ENCODE peak calls at places on chromosome X, in five cellular contexts. L, C, X, K and E are unnamed samples. For H3K9me3, the result is how much of the 10 kb centered on the place peaks cover.

GRCh38 chrX:49876750-49877149 is 2.5 kb upstream of the USP27X start:
- DNase-seq in L (no peak), C (no peak), X (no peak), K (no peak), E (no peak)

GRCh38 chrX:136694491-136695087 is 46.6 kb downstream of the CD40LG start:
- DNase-seq in L (peak), C (no peak), X (no peak), K (no peak), E (no peak)

GRCh38 chrX:119622356-119623232 is 16.4 kb upstream of the NKRF start:
- DNase-seq in L (no peak), C (no peak), X (no peak), K (no peak), E (peak)

GRCh38 chrX:110858565-110858964 is 62.9 kb upstream of the CHRDL1 start:
- DNase-seq in L (no peak), C (no peak), X (no peak), K (no peak), E (no peak)

GRCh38 chrX:16702700-16703599 is 9.5 kb downstream of the CTPS2 start:
- DNase-seq in L (no peak), C (no peak), X (no peak), K (no peak), E (no peak)

GRCh38 chrX:666762-667161 is 36.2 kb downstream of the SHOX start:
- DNase-seq in L (no peak), C (no peak), X (no peak), K (no peak), E (no peak)

GRCh38 chrX:130402211-130402684 is 461 bp downstream of the RBMX2 start:
- DNase-seq in L (no peak), C (no peak), X (no peak), K (no peak), E (no peak)

GRCh38 chrX:75784689-75785491 is at the start of gene MAGEE2:
- DNase-seq in L (no peak), C (peak), X (no peak), K (no peak), E (peak)

GRCh38 chrX:74232859-74233258 is 71.1 kb upstream of the ZCCHC13 start:
- DNase-seq in L (no peak), C (no peak), X (no peak), K (no peak), E (no peak)

GRCh38 chrX:67612231-67612630 is 68.4 kb downstream of the AR start:
- DNase-seq in L (no peak), C (no peak), X (peak), K (no peak), E (no peak)

GRCh38 chrX:106742831-106743230 is 16.3 kb downstream of the RNF128 start:
- DNase-seq in L (no peak), C (no peak), X (no peak), K (no peak), E (no peak)

GRCh38 chrX:11197671-11198070 is 86.5 kb downstream of the HCCS start:
- DNase-seq in L (no peak), C (no peak), X (no peak), K (no peak), E (no peak)

GRCh38 chrX:14026121-14026520 is 3.6 kb downstream of the GEMIN8 start:
- DNase-seq in L (no peak), C (no peak), X (no peak), K (no peak), E (no peak)

GRCh38 chrX:20545538-20545937 is 278.8 kb upstream of the RPS6KA3 start:
- DNase-seq in L (no peak), C (no peak), X (no peak), K (no peak), E (no peak)

GRCh38 chrX:153650959-153651358 is 4.0 kb downstream of the DUSP9 start:
- DNase-seq in L (no peak), C (peak), X (no peak), K (no peak), E (no peak)

GRCh38 chrX:153649915-153650782 is 3.1 kb downstream of the DUSP9 start:
- DNase-seq in L (peak), C (peak), X (no peak), K (no peak), E (no peak)

GRCh38 chrX:153653556-153653955 is 6.6 kb downstream of the DUSP9 start:
- DNase-seq in L (no peak), C (no peak), X (no peak), K (no peak), E (no peak)

GRCh38 chrX:153649178-153649914 is 2.3 kb downstream of the DUSP9 start:
- DNase-seq in L (peak), C (peak), X (no peak), K (peak), E (no peak)

DNA sequence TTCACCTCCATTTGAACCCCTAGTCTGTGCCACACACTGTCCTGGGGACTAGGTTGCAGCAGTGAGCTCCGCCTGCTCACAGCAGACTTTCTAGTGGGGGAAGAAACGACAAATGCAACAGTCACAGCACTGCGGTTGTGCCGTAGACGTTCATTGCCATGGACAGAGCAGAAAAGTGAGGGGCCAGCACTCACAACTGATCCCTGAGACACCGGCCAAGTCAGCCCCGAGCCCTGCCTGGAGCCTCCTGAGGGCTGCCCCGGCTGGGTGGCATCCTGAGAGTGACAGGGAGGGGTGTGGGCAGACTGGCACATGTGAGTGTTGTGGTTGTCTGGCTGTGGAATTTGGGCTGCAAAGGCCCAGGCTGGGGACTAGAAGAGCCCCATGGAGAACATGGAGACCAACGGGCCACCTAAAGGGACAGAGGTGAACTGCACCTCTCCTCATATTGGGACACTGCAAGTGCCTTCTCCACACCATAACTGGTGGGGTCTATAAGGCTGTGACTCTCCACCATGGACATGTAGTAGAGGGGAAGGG is 4.6 kb downstream of the DUSP9 start:
- DNase-seq in L (peak), C (peak), X (no peak), K (no peak), E (no peak)
- H3K9me3 ChIP-seq in L (under half), C (under half), X (under half), K (under half), E (under half)

GRCh38 chrX:113726009-113726408 is 857.9 kb upstream of the HTR2C start:
- DNase-seq in L (no peak), C (no peak), X (no peak), K (no peak), E (no peak)
- TF ChIP-seq CTCF in L (no peak), C (no peak), X (no peak), K (no peak), E (no peak)

GRCh38 chrX:143304518-143304917 is 212.8 kb downstream of the SPANXN3 start:
- DNase-seq in L (no peak), C (no peak), X (no peak), K (no peak), E (no peak)
- H3K9me3 ChIP-seq in L (under half), C (under half), X (under half), K (under half), E (under half)

GRCh38 chrX:138775501-138775900 is 64.0 kb upstream of the FGF13 start:
- DNase-seq in L (no peak), C (no peak), X (no peak), K (no peak), E (no peak)
- TF ChIP-seq CTCF in L (peak), C (peak), X (peak), K (peak), E (peak)

DNA sequence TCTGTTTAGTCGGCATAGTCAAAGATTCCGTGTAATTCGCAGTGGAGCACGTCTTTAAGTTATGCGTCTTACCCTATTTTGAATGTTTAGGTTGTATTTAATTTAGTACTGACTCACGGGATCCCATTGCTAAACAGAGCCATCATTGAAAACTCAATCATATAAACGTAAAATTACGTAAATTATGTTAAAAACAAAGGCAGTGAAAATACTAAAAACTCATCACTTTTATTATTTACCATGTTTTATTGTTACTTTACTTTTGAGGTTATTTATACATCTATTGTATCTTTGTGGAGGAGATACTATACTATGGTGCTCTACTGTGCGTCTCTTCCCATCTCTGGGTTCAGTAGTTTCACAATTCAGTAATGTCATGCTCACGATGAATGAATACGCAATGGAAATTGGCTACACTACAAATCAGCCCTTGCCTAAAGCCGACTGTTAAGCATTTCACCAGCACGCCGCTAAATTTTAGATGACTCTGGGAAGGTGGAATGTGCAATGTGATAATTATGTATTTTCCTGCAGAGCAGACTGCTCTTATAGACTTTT is 944 bp downstream of the FUNDC2 start:
- DNase-seq in L (no peak), C (no peak), X (no peak), K (no peak), E (no peak)
- H3K9me3 ChIP-seq in L (under half), C (under half), X (under half), K (under half), E (under half)

GRCh38 chrX:138761380-138761779 is 49.9 kb upstream of the FGF13 start:
- DNase-seq in L (no peak), C (no peak), X (no peak), K (no peak), E (no peak)

GRCh38 chrX:138754861-138755260 is 43.3 kb upstream of the FGF13 start:
- DNase-seq in L (no peak), C (no peak), X (no peak), K (no peak), E (no peak)

GRCh38 chrX:138759217-138759943 is 47.9 kb upstream of the FGF13 start:
- DNase-seq in L (no peak), C (no peak), X (no peak), K (no peak), E (no peak)

GRCh38 chrX:138756234-138756633 is 44.7 kb upstream of the FGF13 start:
- DNase-seq in L (peak), C (no peak), X (no peak), K (no peak), E (peak)
- TF ChIP-seq CTCF in L (peak), C (no peak), X (no peak), K (peak), E (peak)

GRCh38 chrX:134543201-134543797 is 83.3 kb downstream of the HPRT1 start:
- DNase-seq in L (no peak), C (no peak), X (no peak), K (no peak), E (no peak)
- H3K9me3 ChIP-seq in L (under half), C (under half), X (under half), K (under half), E (under half)

GRCh38 chrX:47644557-47645091 is 5.7 kb downstream of the ELK1 start:
- DNase-seq in L (peak), C (no peak), X (no peak), K (no peak), E (no peak)
- TF ChIP-seq CTCF in L (peak), C (no peak), X (peak), K (peak), E (peak)

GRCh38 chrX:40155617-40156471 is 58.1 kb upstream of the BCOR start:
- DNase-seq in L (no peak), C (no peak), X (no peak), K (no peak), E (no peak)
- H3K9me3 ChIP-seq in L (under half), C (under half), X (under half), K (under half), E (under half)

DNA sequence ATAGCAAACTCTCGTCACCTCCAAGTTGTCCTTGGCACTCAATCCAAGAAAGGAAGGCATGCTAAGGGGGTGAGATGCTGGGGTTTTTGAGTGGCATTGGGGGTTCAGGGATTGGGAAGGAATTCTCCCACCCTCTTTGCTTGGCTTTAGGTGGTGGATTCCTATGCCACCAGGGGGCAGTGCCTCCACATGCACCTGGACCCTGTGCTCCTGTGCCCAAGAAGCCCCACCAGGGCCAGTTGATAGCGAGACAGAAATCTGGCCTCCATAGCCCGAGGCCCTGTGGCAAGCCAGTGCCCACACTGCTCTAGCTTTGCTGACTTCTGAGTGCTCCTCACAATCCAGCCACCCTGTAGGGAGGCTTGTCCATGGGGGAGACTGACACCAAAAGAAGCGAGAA is 2.0 kb upstream of the FATE1 start:
- DNase-seq in L (peak), C (no peak), X (no peak), K (no peak), E (no peak)
- TF ChIP-seq CTCF in L (peak), C (peak), X (peak), K (peak), E (peak)